ENCODE peak calls at places on chromosomes 4 and X, in four cellular contexts. One of them, this sample, is unnamed.

GRCh38 chr4:147782087-147782781 is 50.3 kb downstream of the ARHGAP10 start:
- DNase-seq in suprapubic skin: no peak
- DNase-seq in left cardiac atrium: no peak
- DNase-seq in HL-60: peak
- DNase-seq in this sample: no peak

GRCh38 chr4:90081432-90082195 is 45.6 kb upstream of the CCSER1 start:
- DNase-seq in left cardiac atrium: no peak
- DNase-seq in suprapubic skin: no peak
- DNase-seq in HL-60: no peak
- DNase-seq in this sample: no peak

GRCh38 chr4:141807073-141807472 is 170.7 kb downstream of the IL15 start:
- DNase-seq in HL-60: no peak
- DNase-seq in left cardiac atrium: no peak
- DNase-seq in suprapubic skin: no peak
- DNase-seq in this sample: no peak

GRCh38 chrX:133229361-133229760 is 11.2 kb upstream of the TFDP3 start:
- DNase-seq in HL-60: no peak
- DNase-seq in left cardiac atrium: no peak
- DNase-seq in suprapubic skin: no peak
- DNase-seq in this sample: peak

GRCh38 chr4:85966308-85966882 is 393.5 kb downstream of the MAPK10 start:
- DNase-seq in suprapubic skin: no peak
- DNase-seq in HL-60: no peak
- DNase-seq in left cardiac atrium: no peak
- DNase-seq in this sample: no peak

GRCh38 chr4:22462693-22463092 is 53.2 kb downstream of the ADGRA3 start:
- DNase-seq in HL-60: peak
- DNase-seq in left cardiac atrium: no peak
- DNase-seq in suprapubic skin: no peak
- DNase-seq in this sample: peak

GRCh38 chrX:106862972-106863688 is 40.0 kb downstream of the RIPPLY1 start:
- DNase-seq in left cardiac atrium: no peak
- DNase-seq in HL-60: peak
- DNase-seq in suprapubic skin: no peak
- DNase-seq in this sample: peak

GRCh38 chrX:126489141-126489540 is 63.5 kb downstream of the DCAF12L1 start:
- DNase-seq in HL-60: no peak
- DNase-seq in suprapubic skin: no peak
- DNase-seq in left cardiac atrium: no peak
- DNase-seq in this sample: no peak

GRCh38 chrX:41035582-41035981 is 49.7 kb upstream of the USP9X start:
- DNase-seq in suprapubic skin: no peak
- DNase-seq in left cardiac atrium: no peak
- DNase-seq in HL-60: no peak
- DNase-seq in this sample: no peak

GRCh38 chr4:152037435-152037834 is 276.6 kb upstream of the GATB start:
- DNase-seq in HL-60: no peak
- DNase-seq in suprapubic skin: no peak
- DNase-seq in left cardiac atrium: no peak
- DNase-seq in this sample: no peak

GRCh38 chr4:476501-476900 is 22.5 kb downstream of the ZNF721 start:
- DNase-seq in left cardiac atrium: no peak
- DNase-seq in suprapubic skin: no peak
- DNase-seq in HL-60: peak
- DNase-seq in this sample: no peak